ENCODE peak calls at places on chromosomes 4 and X, in seven cellular contexts. H is NB4, T is adrenal gland, J is HepG2, Q is breast epithelium, C is ovary, B is HCT116. N is an unnamed sample.

GRCh38 chr4:113952452-113953029 is 26.9 kb downstream of the ARSJ start:
- DNase-seq in H (peak), T (peak), J (peak), Q (no peak), C (no peak), B (peak), N (no peak)

GRCh38 chr4:145216532-145216931 is 36.1 kb upstream of the OTUD4 start:
- DNase-seq in H (peak), T (no peak), J (no peak), Q (no peak), C (no peak), B (peak), N (no peak)

GRCh38 chr4:112514449-112515277 is 1.3 kb downstream of the NEUROG2 start:
- DNase-seq in H (no peak), T (no peak), J (no peak), Q (no peak), C (no peak), B (no peak), N (peak)

GRCh38 chr4:3250438-3250955 is 1.5 kb downstream of the MSANTD1 start:
- DNase-seq in H (no peak), T (no peak), J (peak), Q (no peak), C (peak), B (no peak), N (no peak)

GRCh38 chr4:1291996-1292702 is 2.5 kb downstream of the MAEA start:
- DNase-seq in H (no peak), T (no peak), J (no peak), Q (no peak), C (no peak), B (no peak), N (peak)

GRCh38 chr4:126748736-126749135 is 884.0 kb upstream of the INTU start:
- DNase-seq in H (no peak), T (no peak), J (no peak), Q (no peak), C (no peak), B (no peak), N (no peak)

GRCh38 chr4:57131849-57132745 is 21.9 kb upstream of the IGFBP7 start:
- DNase-seq in H (no peak), T (no peak), J (peak), Q (no peak), C (no peak), B (no peak), N (no peak)

GRCh38 chrX:78540171-78540570 is 119.0 kb downstream of the RTL3 start:
- DNase-seq in H (no peak), T (no peak), J (no peak), Q (no peak), C (no peak), B (no peak), N (no peak)

GRCh38 chr4:13921805-13922204 is 294.3 kb upstream of the BOD1L1 start:
- DNase-seq in H (no peak), T (peak), J (peak), Q (no peak), C (no peak), B (no peak), N (no peak)

GRCh38 chrX:55486736-55487135 is 2.9 kb downstream of the USP51 start:
- DNase-seq in H (no peak), T (no peak), J (no peak), Q (no peak), C (no peak), B (no peak), N (no peak)

GRCh38 chr4:100977746-100978397 is 369.5 kb downstream of the PPP3CA start:
- DNase-seq in H (peak), T (no peak), J (no peak), Q (no peak), C (no peak), B (no peak), N (peak)

GRCh38 chrX:20654596-20655106 is 387.9 kb upstream of the RPS6KA3 start:
- DNase-seq in H (no peak), T (no peak), J (no peak), Q (no peak), C (no peak), B (no peak), N (no peak)

GRCh38 chr4:16443504-16444088 is 217.3 kb upstream of the TAPT1 start:
- DNase-seq in H (peak), T (no peak), J (peak), Q (no peak), C (no peak), B (peak), N (no peak)

GRCh38 chr4:95510877-95511276 is 37.9 kb downstream of the UNC5C start:
- DNase-seq in H (no peak), T (no peak), J (no peak), Q (no peak), C (no peak), B (peak), N (no peak)

GRCh38 chr4:53563824-53564223 is 27.5 kb downstream of the LNX1 start:
- DNase-seq in H (peak), T (no peak), J (no peak), Q (no peak), C (no peak), B (no peak), N (no peak)

GRCh38 chr4:38071801-38072567 is 111.8 kb downstream of the PTTG2 start:
- DNase-seq in H (peak), T (no peak), J (peak), Q (no peak), C (peak), B (no peak), N (no peak)
- TF ChIP-seq CTCF in H (no peak), T (no peak), J (peak), Q (no peak), C (no peak), B (no peak), N (peak)

DNA sequence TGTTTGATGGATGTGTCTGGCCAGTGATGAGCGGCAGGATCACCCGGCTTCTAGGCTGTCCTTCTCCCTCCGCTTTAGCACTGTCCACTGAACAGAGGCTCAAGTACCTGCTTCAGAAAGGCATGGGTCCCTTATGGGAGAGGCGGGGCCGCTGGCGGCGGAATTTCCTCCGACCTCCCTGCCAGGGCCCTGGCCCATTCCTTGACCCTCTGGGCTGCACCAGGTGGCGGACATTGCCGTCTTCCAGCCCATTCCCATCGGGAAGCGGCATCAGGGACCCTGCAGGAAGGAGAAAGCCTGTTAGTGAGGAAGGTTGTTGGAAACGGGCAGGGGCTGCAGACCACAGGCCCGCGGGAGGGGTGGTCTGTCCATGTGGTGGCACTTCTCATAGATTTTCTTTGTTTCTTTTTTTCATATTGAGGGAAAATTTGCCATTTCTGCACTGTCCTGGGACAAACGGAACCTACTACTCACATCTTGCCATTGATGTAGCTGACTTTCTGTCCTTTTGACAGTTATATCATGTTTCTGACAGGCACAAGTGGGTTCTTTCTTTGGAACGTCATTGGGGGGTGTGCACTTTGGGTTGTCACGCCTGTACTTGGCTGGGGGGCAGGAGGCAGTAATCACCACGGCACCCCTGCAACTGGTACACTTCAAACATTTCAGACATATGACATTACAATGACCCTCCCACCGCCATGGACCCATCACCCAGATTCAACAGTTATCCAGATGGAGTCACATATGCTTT is 6.1 kb downstream of the APLN start:
- DNase-seq in H (no peak), T (no peak), J (no peak), Q (no peak), C (no peak), B (no peak), N (peak)
- TF ChIP-seq POLR2A in H (no peak), T (no peak), J (no peak), Q (no peak), C (no peak), B (no peak), N (no peak)

DNA sequence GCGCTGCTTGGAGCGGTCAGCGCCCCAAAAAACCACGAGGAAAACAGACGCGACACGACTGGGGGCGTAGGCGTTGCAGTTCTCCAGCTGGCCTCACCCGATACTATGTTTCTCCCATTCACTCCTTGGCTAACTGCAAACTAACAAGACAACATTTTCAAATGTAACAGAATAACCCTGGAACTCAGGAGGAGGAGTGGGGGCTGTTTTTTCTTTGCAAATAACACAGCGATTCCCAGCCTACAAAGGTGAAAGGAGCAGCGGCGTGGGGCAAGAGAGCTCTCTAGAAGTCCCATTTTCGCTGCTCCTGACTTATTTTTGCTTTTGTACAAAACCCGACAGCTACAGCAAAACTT is 1.7 kb downstream of the SOX3 start:
- DNase-seq in H (no peak), T (no peak), J (no peak), Q (no peak), C (no peak), B (no peak), N (no peak)
- H3K4me3 ChIP-seq in H (no peak), T (no peak), J (no peak), Q (peak), C (no peak), B (no peak), N (no peak)

GRCh38 chrX:108735087-108735679 is 1.2 kb downstream of the IRS4 start:
- DNase-seq in H (no peak), T (no peak), J (no peak), Q (no peak), C (no peak), B (no peak), N (no peak)
- TF ChIP-seq CTCF in H (no peak), T (no peak), J (no peak), Q (no peak), C (no peak), B (no peak), N (no peak)

GRCh38 chrX:106201502-106202178 is 33.5 kb downstream of the PWWP3B start:
- DNase-seq in H (no peak), T (no peak), J (no peak), Q (no peak), C (no peak), B (no peak), N (no peak)
- TF ChIP-seq POLR2A in H (no peak), T (no peak), J (no peak), Q (no peak), C (no peak), B (no peak), N (no peak)

DNA sequence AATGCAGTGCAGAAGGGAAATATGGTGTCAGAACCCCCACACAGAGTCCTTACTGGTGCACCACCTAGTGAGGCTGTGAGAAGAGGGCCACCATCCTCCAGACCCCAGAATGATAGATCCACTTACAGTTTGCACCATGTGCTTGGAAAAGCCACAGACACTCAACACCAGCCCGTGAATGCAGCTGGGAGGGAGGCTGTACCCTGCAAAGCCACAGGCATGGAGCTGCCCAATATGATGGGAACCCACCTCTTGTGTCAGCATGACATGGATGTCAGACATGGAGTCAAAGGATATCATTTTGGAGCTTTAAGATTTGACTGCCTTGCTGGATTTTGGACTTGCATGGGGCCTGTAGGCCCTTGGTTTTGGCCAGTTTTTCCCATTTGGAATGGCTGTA is 34.2 kb upstream of the PGM2 start:
- DNase-seq in H (no peak), T (no peak), J (no peak), Q (no peak), C (no peak), B (no peak), N (no peak)
- H3K4me3 ChIP-seq in H (no peak), T (no peak), J (no peak), Q (no peak), C (no peak), B (no peak), N (no peak)

GRCh38 chrX:149505671-149506070 is 565 bp upstream of the IDS start:
- DNase-seq in H (no peak), T (no peak), J (no peak), Q (no peak), C (no peak), B (no peak), N (no peak)

GRCh38 chrX:149504226-149504914 is 736 bp downstream of the IDS start:
- DNase-seq in H (peak), T (no peak), J (no peak), Q (no peak), C (peak), B (no peak), N (no peak)

GRCh38 chrX:149506349-149506748 is 1.2 kb upstream of the IDS start:
- DNase-seq in H (no peak), T (no peak), J (no peak), Q (no peak), C (no peak), B (no peak), N (no peak)

GRCh38 chrX:149508467-149508866 is 3.4 kb upstream of the IDS start:
- DNase-seq in H (no peak), T (no peak), J (no peak), Q (no peak), C (no peak), B (no peak), N (no peak)

DNA sequence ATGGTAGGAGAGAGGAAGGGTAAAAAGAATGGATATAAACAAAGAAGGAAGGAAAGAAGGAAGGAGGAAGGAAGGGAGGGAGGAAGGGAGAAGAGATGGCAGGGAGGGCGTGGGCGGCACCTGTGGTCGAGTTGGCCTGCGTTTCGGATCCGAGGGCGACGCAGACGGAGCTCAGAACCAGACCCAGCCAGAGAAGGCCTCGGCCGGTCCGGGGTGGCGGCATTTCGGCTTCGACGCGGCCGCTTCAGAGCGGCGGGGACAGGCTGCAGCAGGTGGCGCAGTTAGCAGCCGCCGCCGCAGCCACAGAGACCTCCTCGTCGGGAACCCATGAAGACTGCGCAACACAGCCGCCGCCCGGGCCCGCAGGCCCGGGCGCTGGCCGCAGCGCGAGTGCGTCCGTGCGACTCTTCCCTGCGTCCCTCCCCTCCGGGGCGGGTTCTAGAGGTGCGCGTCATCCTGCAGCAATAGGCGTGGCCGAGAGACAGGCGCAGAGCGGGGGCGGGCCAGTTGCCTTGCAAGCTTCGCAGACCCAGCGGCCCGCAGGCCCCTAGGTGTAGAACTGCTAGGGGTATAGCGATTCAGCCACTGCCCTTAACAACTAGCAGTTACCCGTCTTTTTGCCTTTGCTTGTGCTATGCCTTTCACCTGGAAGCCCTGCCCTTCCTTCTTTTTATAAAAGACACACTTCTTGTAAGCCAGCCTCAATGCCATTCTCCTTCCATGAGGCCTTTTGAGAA is at the start of gene IDS:
- DNase-seq in H (peak), T (peak), J (peak), Q (peak), C (peak), B (peak), N (peak)
- TF ChIP-seq CTCF in H (no peak), T (no peak), J (peak), Q (no peak), C (no peak), B (no peak), N (no peak)

GRCh38 chr4:30718021-30718888 is 1.9 kb upstream of the PCDH7 start:
- DNase-seq in H (no peak), T (peak), J (no peak), Q (no peak), C (peak), B (no peak), N (peak)

GRCh38 chr4:30720021-30720655 is at the start of gene PCDH7:
- DNase-seq in H (peak), T (peak), J (no peak), Q (no peak), C (no peak), B (no peak), N (peak)

GRCh38 chr4:30718889-30719252 is 1.3 kb upstream of the PCDH7 start:
- DNase-seq in H (no peak), T (no peak), J (no peak), Q (no peak), C (no peak), B (no peak), N (no peak)

GRCh38 chr4:30720656-30721352 is 635 bp downstream of the PCDH7 start:
- DNase-seq in H (no peak), T (peak), J (no peak), Q (no peak), C (peak), B (no peak), N (peak)

DNA sequence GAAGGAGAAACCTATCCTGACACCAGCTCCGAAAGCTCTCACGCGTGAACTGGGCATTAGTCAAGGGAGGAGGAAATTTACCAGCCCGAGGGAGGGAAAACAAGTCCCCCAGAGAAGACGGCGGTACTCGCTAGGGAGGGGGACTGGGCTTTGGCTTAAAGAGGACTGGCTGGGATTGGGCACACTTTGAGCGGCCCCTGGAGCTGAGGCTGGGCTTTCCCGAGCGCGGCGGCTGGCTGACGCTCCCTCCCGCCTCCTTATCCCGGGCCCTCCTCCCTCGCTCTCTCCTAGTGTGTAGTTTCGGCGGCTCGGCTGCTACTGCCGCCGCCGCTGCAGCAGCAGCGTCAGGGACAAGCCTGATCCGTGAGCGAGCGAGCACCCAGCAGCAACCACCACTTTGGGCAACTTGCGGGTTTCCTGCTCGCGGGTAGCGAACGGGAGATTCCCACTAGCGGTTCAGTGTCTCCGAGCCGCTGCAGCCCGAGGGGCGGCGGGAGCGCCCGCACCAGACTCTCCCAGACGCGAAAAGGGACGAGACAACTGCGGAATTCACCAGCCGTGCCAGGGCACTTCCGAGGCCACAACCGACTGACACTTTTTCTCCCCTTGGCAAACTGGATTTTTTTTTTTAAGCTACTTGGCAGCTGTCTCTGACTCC is 677 bp upstream of the PCDH7 start:
- DNase-seq in H (peak), T (peak), J (no peak), Q (no peak), C (peak), B (no peak), N (peak)
- TF ChIP-seq POLR2A in H (no peak), T (no peak), J (no peak), Q (no peak), C (no peak), B (no peak), N (no peak)

N was measured in lower leg skin.